ENCODE peak calls at places on chromosomes 12 and 14, in nine cellular contexts. T, I, E, N, G, R, D, M and Y are unnamed samples.

GRCh38 chr12:124601699-124602098 is 34.3 kb upstream of the NCOR2 start:
- DNase-seq in T (no peak), I (no peak), E (no peak), N (no peak), G (no peak), R (no peak), D (no peak), M (no peak), Y (peak; percentile 89)

GRCh38 chr12:18549598-18549997 is 188.2 kb downstream of the PLCZ1 start:
- DNase-seq in T (no peak), I (no peak), E (no peak), N (no peak), G (no peak), R (no peak), D (no peak), M (no peak), Y (no peak)

GRCh38 chr14:34826661-34827060 is 48.5 kb downstream of the BAZ1A start:
- DNase-seq in T (no peak), I (peak; percentile 18), E (no peak), N (no peak), G (no peak), R (no peak), D (no peak), M (peak; percentile 21), Y (peak; percentile 38)

GRCh38 chr12:29667011-29667410 is 116.7 kb downstream of the TMTC1 start:
- DNase-seq in T (no peak), I (no peak), E (no peak), N (no peak), G (no peak), R (no peak), D (no peak), M (no peak), Y (no peak)

GRCh38 chr12:26620907-26621306 is 212.1 kb downstream of the ITPR2 start:
- DNase-seq in T (no peak), I (no peak), E (no peak), N (no peak), G (no peak), R (no peak), D (no peak), M (no peak), Y (no peak)

GRCh38 chr12:101824831-101825230 is 5.9 kb downstream of the GNPTAB start:
- DNase-seq in T (no peak), I (no peak), E (no peak), N (no peak), G (no peak), R (no peak), D (no peak), M (no peak), Y (no peak)

GRCh38 chr14:37063467-37064240 is 108.8 kb downstream of the SLC25A21 start:
- DNase-seq in T (no peak), I (no peak), E (no peak), N (no peak), G (no peak), R (peak; percentile 13), D (no peak), M (no peak), Y (no peak)

GRCh38 chr12:55659486-55660385 is 23.0 kb downstream of the OR10P1 start:
- DNase-seq in T (peak; percentile 42), I (no peak), E (no peak), N (no peak), G (no peak), R (peak; percentile 65), D (no peak), M (no peak), Y (peak; percentile 5)

GRCh38 chr12:71090971-71091370 is 66.8 kb downstream of the TSPAN8 start:
- DNase-seq in T (no peak), I (no peak), E (no peak), N (no peak), G (no peak), R (no peak), D (no peak), M (no peak), Y (no peak)

GRCh38 chr12:50404307-50404706 is 3.6 kb downstream of the LARP4 start:
- DNase-seq in T (no peak), I (no peak), E (no peak), N (no peak), G (no peak), R (no peak), D (no peak), M (no peak), Y (no peak)

GRCh38 chr14:105588236-105588860 is 62.0 kb downstream of the TMEM121 start:
- DNase-seq in T (no peak), I (no peak), E (no peak), N (no peak), G (no peak), R (no peak), D (no peak), M (no peak), Y (no peak)

GRCh38 chr14:27929823-27930347 is 836.7 kb upstream of the FOXG1 start:
- DNase-seq in T (no peak), I (no peak), E (no peak), N (no peak), G (no peak), R (no peak), D (no peak), M (no peak), Y (no peak)

GRCh38 chr12:47814539-47815170 is 5.0 kb downstream of the HDAC7 start:
- DNase-seq in T (no peak), I (no peak), E (no peak), N (no peak), G (no peak), R (no peak), D (no peak), M (no peak), Y (no peak)

GRCh38 chr12:1880153-1880845 is 38.2 kb downstream of the CACNA2D4 start:
- DNase-seq in T (no peak), I (no peak), E (no peak), N (no peak), G (no peak), R (no peak), D (no peak), M (no peak), Y (no peak)

GRCh38 chr12:113934946-113935345 is 31.2 kb downstream of the RBM19 start:
- DNase-seq in T (no peak), I (no peak), E (no peak), N (no peak), G (no peak), R (no peak), D (no peak), M (no peak), Y (no peak)

GRCh38 chr14:71371711-71372396 is 464.6 kb downstream of the PCNX1 start:
- DNase-seq in T (no peak), I (peak; percentile 75), E (no peak), N (peak; percentile 29), G (no peak), R (no peak), D (no peak), M (peak; percentile 77), Y (peak; percentile 53)

GRCh38 chr14:62117010-62117717 is 354.9 kb downstream of the SNAPC1 start:
- DNase-seq in T (peak; percentile 82), I (peak; percentile 75), E (peak; percentile 54), N (peak; percentile 70), G (no peak), R (no peak), D (peak; percentile 55), M (peak; percentile 8), Y (peak; percentile 38)
- TF ChIP-seq CTCF in T (peak; percentile 76), I (peak; percentile 35), E (peak; percentile 28), N (peak; percentile 36), G (peak; percentile 56), R (no peak), D (peak; percentile 47), M (no peak), Y (peak; percentile 27)

GRCh38 chr12:110849748-110850403 is 3.1 kb downstream of the CCDC63 start:
- DNase-seq in T (no peak), I (no peak), E (no peak), N (no peak), G (no peak), R (peak; percentile 64), D (no peak), M (no peak), Y (no peak)

GRCh38 chr12:110848524-110848923 is 1.7 kb downstream of the CCDC63 start:
- DNase-seq in T (no peak), I (no peak), E (no peak), N (no peak), G (no peak), R (no peak), D (no peak), M (no peak), Y (no peak)

GRCh38 chr12:110844131-110844530 is 2.7 kb upstream of the CCDC63 start:
- DNase-seq in T (no peak), I (no peak), E (no peak), N (no peak), G (no peak), R (no peak), D (no peak), M (no peak), Y (no peak)

GRCh38 chr12:110844551-110845395 is 2.0 kb upstream of the CCDC63 start:
- DNase-seq in T (no peak), I (peak; percentile 20), E (no peak), N (no peak), G (no peak), R (no peak), D (no peak), M (peak; percentile 62), Y (peak; percentile 58)

DNA sequence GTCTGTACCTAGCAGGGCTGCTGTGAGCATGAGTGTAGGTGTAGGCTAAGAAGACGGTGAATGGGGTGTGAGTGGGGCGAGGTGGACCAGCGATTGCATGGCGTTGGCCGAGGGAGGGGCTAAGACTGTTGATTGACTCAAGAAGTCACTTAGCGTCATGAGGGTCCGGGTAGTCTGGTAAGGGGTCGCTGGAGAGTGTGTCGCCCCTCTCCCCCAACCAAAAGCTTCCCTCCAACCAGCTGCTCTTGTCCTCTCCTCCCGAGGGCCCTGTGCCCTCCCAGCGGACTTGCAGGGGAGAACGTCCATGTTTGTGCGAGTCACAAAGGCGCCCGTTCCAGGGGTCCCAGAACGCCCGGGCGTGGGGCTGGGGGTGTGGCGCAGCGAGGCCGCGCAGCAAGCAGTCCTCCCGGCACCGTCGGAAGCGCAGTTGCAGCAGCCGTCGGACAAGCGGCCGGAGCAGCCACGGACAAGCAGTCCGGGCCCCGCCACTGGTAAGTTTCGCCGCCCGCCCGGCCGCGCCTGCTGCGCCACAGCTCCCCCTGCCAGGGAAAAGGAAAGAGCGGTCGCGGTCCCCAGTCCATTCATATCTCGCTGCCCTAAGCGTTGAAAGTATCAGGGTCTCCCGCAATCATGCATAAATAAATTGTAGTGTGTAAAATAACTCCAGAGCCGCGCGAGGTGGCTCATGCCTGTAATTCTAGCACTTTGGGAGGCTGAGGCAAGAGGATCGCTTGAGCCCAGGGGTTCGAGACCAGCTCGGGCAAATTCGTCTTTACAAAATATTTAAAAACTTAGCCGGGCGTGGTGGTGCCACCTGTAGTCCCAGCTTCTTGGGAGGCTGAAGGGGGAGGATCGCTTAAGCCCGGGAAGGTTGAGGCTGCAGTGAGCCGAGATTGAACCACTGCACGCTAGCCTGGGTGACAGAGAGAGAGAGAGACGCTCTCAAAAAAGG is at the start of gene CCDC63:
- DNase-seq in T (peak; percentile 49), I (peak; percentile 50), E (no peak), N (peak; percentile 63), G (no peak), R (peak; percentile 86), D (peak; percentile 20), M (no peak), Y (peak; percentile 26)
- TF ChIP-seq CTCF in T (peak; percentile 55), I (peak; percentile 62), E (peak; percentile 18), N (peak; percentile 72), G (peak; percentile 33), R (peak; percentile 68), D (no peak), M (no peak), Y (peak; percentile 49)

GRCh38 chr12:105235747-105236476 is at the start of gene APPL2:
- DNase-seq in T (peak; percentile 93), I (peak; percentile 89), E (peak; percentile 82), N (peak; percentile 93), G (peak; percentile 24), R (peak; percentile 96), D (peak; percentile 68), M (peak; percentile 91), Y (peak; percentile 90)
- TF ChIP-seq CTCF in T (peak; percentile 33), I (no peak), E (no peak), N (no peak), G (peak; percentile 34), R (peak; percentile 23), D (peak; percentile 39), M (peak; percentile 51), Y (no peak)

GRCh38 chr14:64747327-64747726 is 43.1 kb downstream of the PLEKHG3 start:
- DNase-seq in T (no peak), I (no peak), E (no peak), N (no peak), G (no peak), R (no peak), D (no peak), M (no peak), Y (no peak)
- TF ChIP-seq CTCF in T (no peak), I (no peak), E (no peak), N (no peak), G (no peak), R (no peak), D (no peak), M (no peak), Y (no peak)